ENCODE peak calls at places on chromosomes 4 and X, in eight cellular contexts. One of them, this sample, is unnamed.
A peak's percentile ranks its signal among the peaks of the same experiment; 100 is the strongest.

GRCh38 chr4:177441061-177441802 is 1.0 kb downstream of the AGA start:
- DNase-seq in HT-29: peak; percentile 35
- DNase-seq in NB4: peak; percentile 87
- DNase-seq in uterus: no peak
- DNase-seq in transverse colon: peak; percentile 13
- DNase-seq in KBM-7: peak; percentile 67
- DNase-seq in anterior cingulate cortex: no peak
- DNase-seq in HT1080: no peak
- DNase-seq in this sample: peak; percentile 20

GRCh38 chr4:62449538-62449937 is 1249.4 kb downstream of the ADGRL3 start:
- DNase-seq in HT-29: no peak
- DNase-seq in NB4: no peak
- DNase-seq in uterus: no peak
- DNase-seq in transverse colon: no peak
- DNase-seq in KBM-7: no peak
- DNase-seq in anterior cingulate cortex: no peak
- DNase-seq in HT1080: no peak
- DNase-seq in this sample: no peak

GRCh38 chr4:113524505-113525186 is 236.9 kb downstream of the CAMK2D start:
- DNase-seq in HT-29: no peak
- DNase-seq in NB4: no peak
- DNase-seq in uterus: no peak
- DNase-seq in transverse colon: no peak
- DNase-seq in KBM-7: no peak
- DNase-seq in anterior cingulate cortex: no peak
- DNase-seq in HT1080: no peak
- DNase-seq in this sample: no peak

GRCh38 chr4:122647656-122648055 is 26.8 kb upstream of the IL21 start:
- DNase-seq in HT-29: no peak
- DNase-seq in NB4: no peak
- DNase-seq in uterus: no peak
- DNase-seq in transverse colon: no peak
- DNase-seq in KBM-7: no peak
- DNase-seq in anterior cingulate cortex: no peak
- DNase-seq in HT1080: no peak
- DNase-seq in this sample: no peak

GRCh38 chrX:18664947-18665346 is 7.0 kb downstream of the RS1 start:
- DNase-seq in HT-29: peak; percentile 12
- DNase-seq in NB4: no peak
- DNase-seq in uterus: no peak
- DNase-seq in transverse colon: no peak
- DNase-seq in KBM-7: no peak
- DNase-seq in anterior cingulate cortex: no peak
- DNase-seq in HT1080: no peak
- DNase-seq in this sample: no peak

GRCh38 chr4:173191623-173192041 is 23.0 kb downstream of the GALNT7 start:
- DNase-seq in HT-29: peak; percentile 45
- DNase-seq in NB4: no peak
- DNase-seq in uterus: no peak
- DNase-seq in transverse colon: no peak
- DNase-seq in KBM-7: no peak
- DNase-seq in anterior cingulate cortex: no peak
- DNase-seq in HT1080: peak; percentile 76
- DNase-seq in this sample: peak; percentile 29

GRCh38 chr4:23333946-23334878 is 555.6 kb downstream of the PPARGC1A start:
- DNase-seq in HT-29: peak; percentile 43
- DNase-seq in NB4: peak; percentile 98
- DNase-seq in uterus: no peak
- DNase-seq in transverse colon: no peak
- DNase-seq in KBM-7: peak; percentile 97
- DNase-seq in anterior cingulate cortex: no peak
- DNase-seq in HT1080: peak; percentile 97
- DNase-seq in this sample: peak; percentile 26

GRCh38 chr4:83065268-83065667 is 30.3 kb downstream of the COPS4 start:
- DNase-seq in HT-29: no peak
- DNase-seq in NB4: no peak
- DNase-seq in uterus: no peak
- DNase-seq in transverse colon: no peak
- DNase-seq in KBM-7: peak; percentile 31
- DNase-seq in anterior cingulate cortex: no peak
- DNase-seq in HT1080: no peak
- DNase-seq in this sample: no peak

GRCh38 chr4:176755624-176756023 is 37.1 kb downstream of the VEGFC start:
- DNase-seq in HT-29: no peak
- DNase-seq in NB4: no peak
- DNase-seq in uterus: no peak
- DNase-seq in transverse colon: no peak
- DNase-seq in KBM-7: no peak
- DNase-seq in anterior cingulate cortex: no peak
- DNase-seq in HT1080: no peak
- DNase-seq in this sample: no peak

GRCh38 chr4:20044502-20044911 is 207.2 kb upstream of the SLIT2 start:
- DNase-seq in HT-29: no peak
- DNase-seq in NB4: no peak
- DNase-seq in uterus: no peak
- DNase-seq in transverse colon: no peak
- DNase-seq in KBM-7: no peak
- DNase-seq in anterior cingulate cortex: no peak
- DNase-seq in HT1080: no peak
- DNase-seq in this sample: no peak

GRCh38 chr4:67333663-67334062 is 211.6 kb downstream of the CENPC start:
- DNase-seq in HT-29: no peak
- DNase-seq in NB4: no peak
- DNase-seq in uterus: no peak
- DNase-seq in transverse colon: no peak
- DNase-seq in KBM-7: no peak
- DNase-seq in anterior cingulate cortex: no peak
- DNase-seq in HT1080: no peak
- DNase-seq in this sample: no peak

GRCh38 chr4:107760281-107760947 is 40.4 kb upstream of the PAPSS1 start:
- DNase-seq in HT-29: peak; percentile 86
- DNase-seq in NB4: no peak
- DNase-seq in uterus: no peak
- DNase-seq in transverse colon: peak; percentile 67
- DNase-seq in KBM-7: peak; percentile 14
- DNase-seq in anterior cingulate cortex: no peak
- DNase-seq in HT1080: peak; percentile 43
- DNase-seq in this sample: peak; percentile 28

GRCh38 chrX:10288400-10288799 is 131.6 kb downstream of the CLCN4 start:
- DNase-seq in HT-29: no peak
- DNase-seq in NB4: no peak
- DNase-seq in uterus: no peak
- DNase-seq in transverse colon: no peak
- DNase-seq in KBM-7: no peak
- DNase-seq in anterior cingulate cortex: no peak
- DNase-seq in HT1080: no peak
- DNase-seq in this sample: no peak

GRCh38 chr4:184237612-184238011 is 19.9 kb upstream of the ENPP6 start:
- DNase-seq in HT-29: no peak
- DNase-seq in NB4: no peak
- DNase-seq in uterus: no peak
- DNase-seq in transverse colon: no peak
- DNase-seq in KBM-7: peak; percentile 9
- DNase-seq in anterior cingulate cortex: no peak
- DNase-seq in HT1080: no peak
- DNase-seq in this sample: no peak

GRCh38 chrX:124256209-124256608 is 76.3 kb upstream of the TEX13D start:
- DNase-seq in HT-29: no peak
- DNase-seq in NB4: no peak
- DNase-seq in uterus: no peak
- DNase-seq in transverse colon: no peak
- DNase-seq in KBM-7: no peak
- DNase-seq in anterior cingulate cortex: no peak
- DNase-seq in HT1080: no peak
- DNase-seq in this sample: peak; percentile 48

GRCh38 chr4:153257151-153257620 is 52.9 kb downstream of the TRIM2 start:
- DNase-seq in HT-29: no peak
- DNase-seq in NB4: no peak
- DNase-seq in uterus: peak; percentile 51
- DNase-seq in transverse colon: no peak
- DNase-seq in KBM-7: no peak
- DNase-seq in anterior cingulate cortex: peak; percentile 86
- DNase-seq in HT1080: peak; percentile 17
- DNase-seq in this sample: peak; percentile 70

GRCh38 chr4:152095701-152096070 is 334.9 kb upstream of the GATB start:
- DNase-seq in HT-29: no peak
- DNase-seq in NB4: no peak
- DNase-seq in uterus: no peak
- DNase-seq in transverse colon: no peak
- DNase-seq in KBM-7: no peak
- DNase-seq in anterior cingulate cortex: no peak
- DNase-seq in HT1080: peak; percentile 71
- DNase-seq in this sample: no peak

GRCh38 chr4:1285790-1286553 is 3.7 kb upstream of the MAEA start:
- DNase-seq in HT-29: no peak
- DNase-seq in NB4: peak; percentile 68
- DNase-seq in uterus: no peak
- DNase-seq in transverse colon: no peak
- DNase-seq in KBM-7: peak; percentile 37
- DNase-seq in anterior cingulate cortex: no peak
- DNase-seq in HT1080: peak; percentile 46
- DNase-seq in this sample: peak; percentile 77

GRCh38 chr4:52627876-52628275 is 31.2 kb downstream of the USP46 start:
- DNase-seq in HT-29: no peak
- DNase-seq in NB4: no peak
- DNase-seq in uterus: no peak
- DNase-seq in transverse colon: no peak
- DNase-seq in KBM-7: no peak
- DNase-seq in anterior cingulate cortex: peak; percentile 16
- DNase-seq in HT1080: no peak
- DNase-seq in this sample: no peak

GRCh38 chr4:154164931-154165839 is 326.4 kb downstream of the DCHS2 start:
- DNase-seq in HT-29: no peak
- DNase-seq in NB4: no peak
- DNase-seq in uterus: no peak
- DNase-seq in transverse colon: no peak
- DNase-seq in KBM-7: no peak
- DNase-seq in anterior cingulate cortex: peak; percentile 5
- DNase-seq in HT1080: peak; percentile 99
- DNase-seq in this sample: peak; percentile 16

GRCh38 chrX:4240541-4241194 is 527.2 kb upstream of the PRKX start:
- DNase-seq in HT-29: no peak
- DNase-seq in NB4: peak; percentile 37
- DNase-seq in uterus: no peak
- DNase-seq in transverse colon: no peak
- DNase-seq in KBM-7: peak; percentile 77
- DNase-seq in anterior cingulate cortex: no peak
- DNase-seq in HT1080: peak; percentile 50
- DNase-seq in this sample: no peak

GRCh38 chr4:145216532-145216931 is 36.1 kb upstream of the OTUD4 start:
- DNase-seq in HT-29: peak; percentile 41
- DNase-seq in NB4: peak; percentile 17
- DNase-seq in uterus: no peak
- DNase-seq in transverse colon: no peak
- DNase-seq in KBM-7: peak; percentile 34
- DNase-seq in anterior cingulate cortex: no peak
- DNase-seq in HT1080: peak; percentile 23
- DNase-seq in this sample: no peak

GRCh38 chr4:146522098-146522861 is 540 bp upstream of the SLC10A7 start:
- DNase-seq in HT-29: peak; percentile 79
- DNase-seq in NB4: peak; percentile 84
- DNase-seq in uterus: peak; percentile 92
- DNase-seq in transverse colon: peak; percentile 95
- DNase-seq in KBM-7: peak; percentile 89
- DNase-seq in anterior cingulate cortex: peak; percentile 90
- DNase-seq in HT1080: peak; percentile 77
- DNase-seq in this sample: peak; percentile 93

GRCh38 chr4:7068883-7069282 is 1.0 kb upstream of the GRPEL1 start:
- DNase-seq in HT-29: no peak
- DNase-seq in NB4: no peak
- DNase-seq in uterus: no peak
- DNase-seq in transverse colon: no peak
- DNase-seq in KBM-7: no peak
- DNase-seq in anterior cingulate cortex: no peak
- DNase-seq in HT1080: no peak
- DNase-seq in this sample: peak; percentile 50

GRCh38 chr4:119110121-119110520 is 25.5 kb upstream of the MYOZ2 start:
- DNase-seq in HT-29: no peak
- DNase-seq in NB4: no peak
- DNase-seq in uterus: no peak
- DNase-seq in transverse colon: no peak
- DNase-seq in KBM-7: no peak
- DNase-seq in anterior cingulate cortex: no peak
- DNase-seq in HT1080: no peak
- DNase-seq in this sample: no peak

GRCh38 chr4:47674173-47674572 is 163.7 kb downstream of the CORIN start:
- DNase-seq in HT-29: no peak
- DNase-seq in NB4: no peak
- DNase-seq in uterus: no peak
- DNase-seq in transverse colon: no peak
- DNase-seq in KBM-7: no peak
- DNase-seq in anterior cingulate cortex: no peak
- DNase-seq in HT1080: no peak
- DNase-seq in this sample: no peak

GRCh38 chr4:165874072-165874798 is 1.2 kb downstream of the TLL1 start:
- DNase-seq in HT-29: no peak
- DNase-seq in NB4: no peak
- DNase-seq in uterus: no peak
- DNase-seq in transverse colon: no peak
- DNase-seq in KBM-7: no peak
- DNase-seq in anterior cingulate cortex: no peak
- DNase-seq in HT1080: no peak
- DNase-seq in this sample: peak; percentile 8

GRCh38 chrX:150007356-150007755 is 69.1 kb upstream of the EOLA2 start:
- DNase-seq in HT-29: no peak
- DNase-seq in NB4: no peak
- DNase-seq in uterus: no peak
- DNase-seq in transverse colon: no peak
- DNase-seq in KBM-7: no peak
- DNase-seq in anterior cingulate cortex: no peak
- DNase-seq in HT1080: no peak
- DNase-seq in this sample: no peak